ENCODE peak calls at places on chromosomes 12 and 14, in ten cellular contexts. C, J, U, R, B, N, F, S, K and Q are unnamed samples.

GRCh38 chr14:37254411-37254947 is 56.7 kb downstream of the MIPOL1 start:
- DNase-seq in R (no peak), K (no peak), U (no peak), N (no peak), C (no peak), S (no peak), J (no peak), F (no peak), B (no peak), Q (no peak)

GRCh38 chr12:116887244-116887643 is 6.0 kb upstream of the HRK start:
- DNase-seq in C (no peak), K (no peak), S (no peak), B (no peak), U (no peak), J (no peak), R (no peak), N (no peak), F (no peak), Q (no peak)

GRCh38 chr14:65230287-65230728 is 128.0 kb upstream of the MAX start:
- DNase-seq in F (peak; percentile 55), C (no peak), B (no peak), N (peak; percentile 40), R (no peak), U (no peak), K (no peak), S (no peak), J (no peak), Q (no peak)

GRCh38 chr12:89319606-89320005 is 32.7 kb downstream of the DUSP6 start:
- DNase-seq in S (no peak), F (no peak), R (no peak), U (no peak), B (no peak), N (no peak), C (no peak), J (no peak), K (no peak), Q (no peak)

GRCh38 chr14:54756656-54757392 is 145.8 kb downstream of the GCH1 start:
- DNase-seq in F (no peak), R (no peak), K (no peak), B (no peak), S (no peak), J (no peak), C (no peak), U (no peak), N (no peak), Q (no peak)

GRCh38 chr14:37508500-37508899 is 86.5 kb downstream of the FOXA1 start:
- DNase-seq in B (no peak), N (no peak), J (no peak), R (no peak), S (no peak), K (no peak), U (no peak), F (no peak), C (peak; percentile 8), Q (no peak)

GRCh38 chr14:99273025-99273723 is 1.2 kb upstream of the BCL11B start:
- DNase-seq in N (no peak), S (no peak), F (no peak), B (no peak), R (no peak), U (peak; percentile 50), K (peak; percentile 36), C (no peak), J (no peak), Q (no peak)

GRCh38 chr12:52525661-52526499 is 5.7 kb upstream of the KRT5 start:
- DNase-seq in K (no peak), F (no peak), S (no peak), R (no peak), C (no peak), B (no peak), N (no peak), J (no peak), U (no peak), Q (no peak)

GRCh38 chr12:7678744-7679143 is 13.0 kb upstream of the APOBEC1 start:
- DNase-seq in B (no peak), U (no peak), C (no peak), K (no peak), R (no peak), N (no peak), J (no peak), F (no peak), S (no peak), Q (no peak)

GRCh38 chr12:54740882-54741281 is 92.7 kb upstream of the DCD start:
- DNase-seq in B (no peak), U (no peak), R (no peak), S (no peak), F (no peak), N (no peak), K (no peak), J (no peak), C (no peak), Q (no peak)

GRCh38 chr12:127241056-127241830 is 1025.7 kb upstream of the TMEM132C start:
- DNase-seq in F (no peak), U (no peak), J (no peak), N (no peak), C (no peak), B (no peak), R (no peak), S (no peak), K (no peak), Q (no peak)

GRCh38 chr12:56839489-56840442 is 76.6 kb downstream of the HSD17B6 start:
- DNase-seq in K (peak; percentile 6), R (no peak), N (peak; percentile 24), J (no peak), S (peak; percentile 41), F (peak; percentile 26), U (peak; percentile 48), B (no peak), C (peak; percentile 33), Q (no peak)

GRCh38 chr12:79547735-79548347 is 142.9 kb downstream of the PAWR start:
- DNase-seq in C (peak; percentile 83), F (no peak), J (no peak), K (no peak), U (peak; percentile 61), N (peak; percentile 47), S (peak; percentile 41), R (no peak), B (no peak), Q (peak; percentile 52)

GRCh38 chr14:102927346-102927877 is 4.9 kb downstream of the AMN start:
- DNase-seq in R (no peak), F (no peak), S (no peak), C (no peak), U (no peak), N (no peak), J (peak; percentile 88), K (peak; percentile 7), B (no peak), Q (no peak)

GRCh38 chr12:21248679-21249078 is 86.0 kb downstream of the SLCO1A2 start:
- DNase-seq in B (no peak), S (no peak), U (no peak), C (peak; percentile 14), F (no peak), K (no peak), J (no peak), R (no peak), N (no peak), Q (no peak)
- TF ChIP-seq CTCF in B (no peak), S (no peak), U (no peak), C (no peak), F (no peak), K (peak; percentile 12), J (no peak), R (no peak), N (no peak), Q (no peak)

GRCh38 chr14:81562818-81563217 is 29.2 kb upstream of the SEL1L start:
- DNase-seq in J (no peak), C (no peak), K (no peak), S (no peak), F (no peak), U (no peak), B (no peak), R (no peak), N (no peak), Q (no peak)

GRCh38 chr14:81561084-81561775 is 27.6 kb upstream of the SEL1L start:
- DNase-seq in J (no peak), U (no peak), S (no peak), B (no peak), F (no peak), K (no peak), N (no peak), C (no peak), R (no peak), Q (no peak)

GRCh38 chr14:81571437-81571836 is 37.8 kb upstream of the SEL1L start:
- DNase-seq in J (no peak), K (no peak), B (no peak), S (no peak), N (no peak), U (no peak), F (no peak), C (no peak), R (no peak), Q (no peak)

GRCh38 chr14:81565441-81566290 is 32.0 kb upstream of the SEL1L start:
- DNase-seq in J (no peak), R (no peak), C (peak; percentile 14), K (no peak), U (peak; percentile 29), N (no peak), B (no peak), S (peak; percentile 36), F (no peak), Q (no peak)
- TF ChIP-seq CTCF in J (no peak), R (peak; percentile 8), C (peak; percentile 32), K (peak; percentile 65), U (peak; percentile 42), N (peak; percentile 44), B (no peak), S (peak; percentile 61), F (peak; percentile 37), Q (peak; percentile 21)

GRCh38 chr12:58105225-58106119 is 164.1 kb downstream of the ATP23 start:
- DNase-seq in C (peak; percentile 31), J (no peak), S (no peak), F (no peak), R (no peak), K (no peak), N (no peak), B (no peak), U (no peak), Q (no peak)
- TF ChIP-seq CTCF in C (peak; percentile 30), J (no peak), S (no peak), F (peak; percentile 29), R (no peak), K (peak; percentile 25), N (no peak), B (no peak), U (no peak), Q (peak; percentile 29)

GRCh38 chr12:61308220-61308619 is 952.0 kb upstream of the USP15 start:
- DNase-seq in U (no peak), S (no peak), C (no peak), B (no peak), R (no peak), N (no peak), K (no peak), J (no peak), F (no peak), Q (no peak)
- TF ChIP-seq CTCF in U (no peak), S (no peak), C (no peak), B (no peak), R (no peak), N (no peak), K (no peak), J (no peak), F (no peak), Q (no peak)

GRCh38 chr12:92568631-92569128 is 134.1 kb upstream of the PLEKHG7 start:
- DNase-seq in B (no peak), F (no peak), S (no peak), J (no peak), K (no peak), R (no peak), C (no peak), N (no peak), U (no peak), Q (no peak)
- TF ChIP-seq CTCF in B (no peak), F (no peak), S (no peak), J (no peak), K (no peak), R (no peak), C (no peak), N (no peak), U (no peak), Q (no peak)